ENCODE peak calls at places on chromosomes 7 and 10, in five cellular contexts. P is colonic mucosa, Y is cardiac muscle cell, R is Peyer's patch, C is neural crest cell. F is an unnamed sample.

GRCh38 chr10:122181055-122181732 is 89.9 kb upstream of the BTBD16 start:
- DNase-seq in P (no peak), Y (no peak), R (no peak), C (no peak), F (no peak)

GRCh38 chr7:114715907-114716306 is 206.0 kb upstream of the MDFIC start:
- DNase-seq in P (no peak), Y (no peak), R (no peak), C (no peak), F (no peak)

GRCh38 chr7:87152897-87153641 is 816 bp downstream of the DMTF1 start:
- DNase-seq in P (peak; percentile 50), Y (peak; percentile 42), R (no peak), C (peak; percentile 14), F (no peak)

GRCh38 chr10:59606551-59606961 is 103.1 kb downstream of the SLC16A9 start:
- DNase-seq in P (no peak), Y (no peak), R (no peak), C (no peak), F (no peak)

GRCh38 chr10:5440206-5440605 is 27.8 kb downstream of the NET1 start:
- DNase-seq in P (no peak), Y (no peak), R (no peak), C (no peak), F (no peak)

GRCh38 chr7:106354822-106355221 is 70.0 kb upstream of the NAMPT start:
- DNase-seq in P (no peak), Y (no peak), R (no peak), C (no peak), F (no peak)

GRCh38 chr10:127815147-127815546 is 77.6 kb downstream of the CLRN3 start:
- DNase-seq in P (no peak), Y (no peak), R (no peak), C (no peak), F (no peak)

GRCh38 chr10:42975005-42975493 is 101.8 kb upstream of the RET start:
- DNase-seq in P (no peak), Y (no peak), R (peak; percentile 35), C (no peak), F (peak; percentile 45)

GRCh38 chr7:157674027-157674714 is 337.4 kb downstream of the DNAJB6 start:
- DNase-seq in P (no peak), Y (no peak), R (peak; percentile 35), C (no peak), F (peak; percentile 38)

GRCh38 chr7:33904680-33905388 is 505 bp upstream of the BMPER start:
- DNase-seq in P (peak; percentile 22), Y (peak; percentile 87), R (peak; percentile 56), C (peak; percentile 25), F (no peak)

GRCh38 chr7:40870108-40870507 is 735.3 kb downstream of the SUGCT start:
- DNase-seq in P (no peak), Y (no peak), R (no peak), C (no peak), F (no peak)

GRCh38 chr7:40865441-40866233 is 730.8 kb downstream of the SUGCT start:
- DNase-seq in P (no peak), Y (no peak), R (no peak), C (no peak), F (no peak)

DNA sequence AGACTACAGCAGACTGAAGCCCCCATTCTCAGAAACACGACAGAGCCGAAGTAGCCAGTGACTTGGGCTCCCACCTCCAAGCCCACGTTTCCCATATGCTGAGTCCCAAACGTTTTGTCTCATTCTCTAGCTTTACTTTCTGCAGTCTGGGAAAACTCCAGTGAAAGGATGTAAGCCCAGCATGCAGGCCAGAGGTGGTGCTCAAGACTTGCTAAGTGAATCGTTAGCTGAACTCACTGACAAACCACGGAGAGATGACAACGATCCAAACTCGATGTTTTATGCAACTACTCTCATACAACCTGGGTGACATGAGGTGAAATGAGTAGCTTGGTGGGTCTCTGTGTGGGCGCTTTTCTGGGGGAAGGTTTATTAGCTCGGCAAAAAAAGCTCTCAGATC is 731.8 kb downstream of the SUGCT start:
- DNase-seq in P (no peak), Y (peak; percentile 8), R (no peak), C (no peak), F (no peak)
- TF ChIP-seq CTCF in P (no peak), Y (peak; percentile 30), R (no peak), C (no peak), F (no peak)

GRCh38 chr7:25950488-25951413 is 201.2 kb upstream of the NFE2L3 start:
- DNase-seq in P (peak; percentile 97), Y (peak; percentile 97), R (peak; percentile 96), C (peak; percentile 76), F (peak; percentile 68)
- TF ChIP-seq CTCF in P (no peak), Y (no peak), R (no peak), C (no peak), F (no peak)

GRCh38 chr7:152643979-152644559 is 31.9 kb downstream of the XRCC2 start:
- DNase-seq in P (no peak), Y (peak; percentile 9), R (no peak), C (no peak), F (no peak)
- TF ChIP-seq CTCF in P (no peak), Y (no peak), R (no peak), C (no peak), F (no peak)

GRCh38 chr7:85887133-85887532 is 700.3 kb upstream of the SEMA3D start:
- DNase-seq in P (no peak), Y (no peak), R (no peak), C (no peak), F (no peak)
- TF ChIP-seq CTCF in P (no peak), Y (no peak), R (no peak), C (no peak), F (no peak)

GRCh38 chr10:49646256-49646870 is 32.5 kb downstream of the CHAT start:
- DNase-seq in P (no peak), Y (no peak), R (no peak), C (no peak), F (no peak)
- TF ChIP-seq CTCF in P (no peak), Y (no peak), R (no peak), C (no peak), F (no peak)

GRCh38 chr10:95559466-95559865 is 1.7 kb downstream of the SORBS1 start:
- DNase-seq in P (no peak), Y (no peak), R (no peak), C (no peak), F (no peak)

GRCh38 chr10:95556994-95557767 is 4.0 kb downstream of the SORBS1 start:
- DNase-seq in P (no peak), Y (no peak), R (no peak), C (no peak), F (no peak)

GRCh38 chr10:95561200-95562177 is at the start of gene SORBS1:
- DNase-seq in P (peak; percentile 96), Y (peak; percentile 98), R (peak; percentile 97), C (peak; percentile 88), F (peak; percentile 94)

GRCh38 chr10:95560288-95561199 is 627 bp downstream of the SORBS1 start:
- DNase-seq in P (peak; percentile 71), Y (peak; percentile 38), R (peak; percentile 71), C (peak; percentile 13), F (peak; percentile 49)

GRCh38 chr10:95558593-95559320 is 2.4 kb downstream of the SORBS1 start:
- DNase-seq in P (no peak), Y (no peak), R (no peak), C (no peak), F (no peak)
- TF ChIP-seq CTCF in P (no peak), Y (no peak), R (no peak), C (no peak), F (no peak)

GRCh38 chr7:42126475-42127231 is 110.4 kb downstream of the GLI3 start:
- DNase-seq in P (no peak), Y (no peak), R (no peak), C (no peak), F (no peak)

GRCh38 chr7:42123716-42124115 is 113.3 kb downstream of the GLI3 start:
- DNase-seq in P (no peak), Y (no peak), R (no peak), C (no peak), F (no peak)

GRCh38 chr7:42127232-42127622 is 109.8 kb downstream of the GLI3 start:
- DNase-seq in P (no peak), Y (no peak), R (no peak), C (no peak), F (no peak)

GRCh38 chr7:42125321-42125720 is 111.7 kb downstream of the GLI3 start:
- DNase-seq in P (no peak), Y (no peak), R (no peak), C (no peak), F (no peak)

DNA sequence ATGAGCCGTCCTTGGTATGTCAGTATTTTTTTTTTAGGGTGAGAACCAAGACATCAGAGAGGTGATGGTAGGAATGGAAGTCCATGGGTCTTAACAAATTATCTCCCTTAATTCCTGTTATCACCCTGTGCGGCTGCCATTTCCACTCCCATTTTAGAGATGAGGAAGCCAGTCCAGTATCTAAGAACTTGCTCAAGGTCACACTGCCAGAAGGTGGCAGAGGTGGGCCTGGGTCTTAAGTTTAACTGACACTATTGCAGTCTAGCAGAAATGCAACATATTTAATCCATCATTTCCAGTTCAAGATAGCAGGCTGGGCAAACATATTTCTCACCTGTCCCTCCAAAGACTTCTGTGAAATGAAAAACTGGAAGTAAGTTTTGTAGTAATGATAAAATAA is 108.3 kb downstream of the GLI3 start:
- DNase-seq in P (no peak), Y (no peak), R (no peak), C (no peak), F (no peak)
- TF ChIP-seq CTCF in P (no peak), Y (peak; percentile 26), R (no peak), C (peak; percentile 36), F (no peak)

F was measured in CD14-positive monocyte.